ENCODE peak calls at places on chromosomes 11 and 22, in four cellular contexts. I is K562, Y is GM12878, T is HepG2. K is an unnamed sample.

GRCh38 chr11:109865558-109866186 is 227.5 kb upstream of the ZC3H12C start:
- DNase-seq in I (no peak), Y (no peak), T (no peak), K (peak; percentile 12)

GRCh38 chr11:115525600-115526006 is 21.4 kb upstream of the CADM1 start:
- DNase-seq in I (no peak), Y (no peak), T (peak; percentile 54), K (no peak)

GRCh38 chr22:27115816-27116256 is 458.4 kb downstream of the MIAT start:
- DNase-seq in I (no peak), T (peak; percentile 77), Y (no peak), K (no peak)

GRCh38 chr11:9893474-9893873 is 229.6 kb downstream of the SWAP70 start:
- DNase-seq in Y (no peak), I (no peak), T (no peak), K (peak; percentile 15)

GRCh38 chr11:12691473-12691872 is 17.3 kb downstream of the TEAD1 start:
- DNase-seq in I (no peak), Y (no peak), T (peak; percentile 56), K (no peak)

GRCh38 chr22:35119494-35119893 is 53.5 kb downstream of the ISX start:
- DNase-seq in T (no peak), Y (no peak), I (no peak), K (no peak)

GRCh38 chr11:3049430-3050243 is 7.6 kb downstream of the CARS1 start:
- DNase-seq in I (no peak), T (no peak), Y (peak; percentile 82), K (no peak)

GRCh38 chr11:111370270-111370901 is 8.7 kb downstream of the POU2AF1 start:
- DNase-seq in I (no peak), T (no peak), Y (no peak), K (no peak)

GRCh38 chr11:95341246-95341645 is 110.2 kb upstream of the SESN3 start:
- DNase-seq in Y (no peak), T (no peak), I (no peak), K (no peak)

GRCh38 chr11:61277973-61278565 is 17.0 kb downstream of the VWCE start:
- DNase-seq in T (no peak), Y (no peak), I (no peak), K (no peak)

GRCh38 chr22:41447435-41448188 is 1.0 kb upstream of the TOB2 start:
- DNase-seq in T (peak; percentile 73), I (peak; percentile 41), Y (no peak), K (peak; percentile 72)

GRCh38 chr11:118171274-118172062 is 5.0 kb downstream of the SCN2B start:
- DNase-seq in Y (no peak), T (peak; percentile 56), I (peak; percentile 87), K (peak; percentile 89)

GRCh38 chr22:32828150-32828549 is 26.6 kb downstream of the TIMP3 start:
- DNase-seq in Y (no peak), T (no peak), I (no peak), K (no peak)

GRCh38 chr22:40374567-40374966 is 4.2 kb downstream of the SGSM3 start:
- DNase-seq in I (no peak), Y (no peak), T (no peak), K (no peak)

GRCh38 chr22:24976442-24977218 is 24.1 kb downstream of the KIAA1671 start:
- DNase-seq in T (no peak), Y (no peak), I (no peak), K (no peak)

GRCh38 chr11:73376803-73377629 is 817 bp downstream of the RELT start:
- DNase-seq in T (peak; percentile 54), I (peak; percentile 74), Y (no peak), K (no peak)

GRCh38 chr11:9797300-9797699 is 133.4 kb downstream of the SWAP70 start:
- DNase-seq in T (no peak), Y (no peak), I (no peak), K (no peak)

GRCh38 chr22:25030636-25031035 is 78.1 kb downstream of the KIAA1671 start:
- DNase-seq in I (no peak), Y (no peak), T (no peak), K (no peak)

GRCh38 chr11:111602865-111603632 is 800 bp downstream of the SIK2 start:
- DNase-seq in T (no peak), Y (no peak), I (peak; percentile 52), K (peak; percentile 50)

GRCh38 chr11:77568306-77568705 is 21.4 kb upstream of the AQP11 start:
- DNase-seq in T (no peak), Y (no peak), I (no peak), K (no peak)

GRCh38 chr11:48001438-48002021 is 21.2 kb downstream of the PTPRJ start:
- DNase-seq in T (no peak), Y (no peak), I (no peak), K (no peak)

GRCh38 chr22:44281706-44282637 is 30.8 kb downstream of the SHISAL1 start:
- DNase-seq in T (no peak), I (no peak), Y (no peak), K (no peak)

GRCh38 chr11:103842795-103843194 is 193.6 kb upstream of the DDI1 start:
- DNase-seq in Y (no peak), T (no peak), I (no peak), K (no peak)

GRCh38 chr11:83044958-83045712 is 26.6 kb downstream of the RAB30 start:
- DNase-seq in I (no peak), T (no peak), Y (no peak), K (no peak)

GRCh38 chr22:44026630-44027511 is 2.8 kb downstream of the PARVB start:
- DNase-seq in I (peak; percentile 41), T (no peak), Y (peak; percentile 89), K (no peak)

GRCh38 chr22:42151924-42152635 is 21.5 kb upstream of the CYP2D6 start:
- DNase-seq in T (no peak), I (peak; percentile 69), Y (no peak), K (peak; percentile 49)

GRCh38 chr22:45226681-45227186 is 14.0 kb downstream of the KIAA0930 start:
- DNase-seq in T (no peak), Y (no peak), I (no peak), K (no peak)

GRCh38 chr11:11589385-11589890 is 32.4 kb downstream of the GALNT18 start:
- DNase-seq in T (no peak), I (no peak), Y (no peak), K (no peak)

GRCh38 chr11:134863294-134863693 is 451.3 kb upstream of the B3GAT1 start:
- DNase-seq in Y (no peak), T (no peak), I (no peak), K (no peak)

GRCh38 chr11:68340003-68340767 is 27.8 kb downstream of the LRP5 start:
- DNase-seq in Y (peak; percentile 44), T (no peak), I (no peak), K (no peak)

GRCh38 chr11:129973068-129973467 is 29.6 kb downstream of the PRDM10 start:
- DNase-seq in T (no peak), Y (no peak), I (no peak), K (no peak)

GRCh38 chr22:26884921-26885320 is 227.5 kb downstream of the MIAT start:
- DNase-seq in T (no peak), I (no peak), Y (no peak), K (no peak)

GRCh38 chr11:13110929-13111812 is 102.1 kb downstream of the RASSF10 start:
- DNase-seq in T (no peak), Y (no peak), I (peak; percentile 63), K (no peak)

GRCh38 chr22:36234919-36235318 is 4.4 kb downstream of the APOL2 start:
- DNase-seq in T (no peak), Y (no peak), I (no peak), K (no peak)

GRCh38 chr11:60899021-60899936 is 7.1 kb downstream of the PRPF19 start:
- DNase-seq in I (peak; percentile 53), Y (no peak), T (peak; percentile 56), K (peak; percentile 38)

GRCh38 chr22:17087176-17088131 is 2.7 kb downstream of the IL17RA start:
- DNase-seq in Y (peak; percentile 55), I (no peak), T (no peak), K (no peak)

GRCh38 chr22:24516301-24516737 is 21.2 kb downstream of the UPB1 start:
- DNase-seq in Y (no peak), T (peak; percentile 62), I (no peak), K (no peak)

GRCh38 chr11:44014968-44015623 is 32.7 kb upstream of the ACCSL start:
- DNase-seq in T (no peak), Y (no peak), I (no peak), K (no peak)
- TF ChIP-seq NR2C2 in T (no peak), Y (no peak), I (no peak), K (no peak)

GRCh38 chr11:119903389-119903788 is 174.4 kb upstream of the NECTIN1 start:
- DNase-seq in Y (no peak), T (no peak), I (no peak), K (no peak)
- TF ChIP-seq NR2C2 in Y (no peak), T (no peak), I (no peak), K (no peak)

GRCh38 chr22:19207902-19208283 is 29.4 kb upstream of the SLC25A1 start:
- DNase-seq in I (no peak), T (no peak), Y (no peak), K (no peak)
- TF ChIP-seq NR2C2 in I (no peak), T (no peak), Y (no peak), K (no peak)

GRCh38 chr22:37742374-37743092 is 45.7 kb downstream of the TRIOBP start:
- DNase-seq in T (no peak), I (no peak), Y (no peak), K (no peak)
- TF ChIP-seq NR2C2 in T (no peak), I (no peak), Y (no peak), K (no peak)

GRCh38 chr22:37749831-37750595 is 53.2 kb downstream of the TRIOBP start:
- DNase-seq in T (peak; percentile 28), I (no peak), Y (no peak), K (no peak)
- TF ChIP-seq NR2C2 in T (no peak), I (no peak), Y (no peak), K (no peak)

GRCh38 chr11:120186408-120186798 is 24.4 kb upstream of the OAF start:
- DNase-seq in T (no peak), I (no peak), Y (no peak), K (no peak)

GRCh38 chr11:120185678-120186407 is 25.0 kb upstream of the OAF start:
- DNase-seq in I (no peak), Y (no peak), T (no peak), K (no peak)

GRCh38 chr11:120184946-120185677 is 25.7 kb upstream of the OAF start:
- DNase-seq in I (no peak), T (peak; percentile 93), Y (no peak), K (no peak)

GRCh38 chr11:120188371-120188770 is 22.5 kb upstream of the OAF start:
- DNase-seq in I (no peak), T (no peak), Y (no peak), K (no peak)

DNA sequence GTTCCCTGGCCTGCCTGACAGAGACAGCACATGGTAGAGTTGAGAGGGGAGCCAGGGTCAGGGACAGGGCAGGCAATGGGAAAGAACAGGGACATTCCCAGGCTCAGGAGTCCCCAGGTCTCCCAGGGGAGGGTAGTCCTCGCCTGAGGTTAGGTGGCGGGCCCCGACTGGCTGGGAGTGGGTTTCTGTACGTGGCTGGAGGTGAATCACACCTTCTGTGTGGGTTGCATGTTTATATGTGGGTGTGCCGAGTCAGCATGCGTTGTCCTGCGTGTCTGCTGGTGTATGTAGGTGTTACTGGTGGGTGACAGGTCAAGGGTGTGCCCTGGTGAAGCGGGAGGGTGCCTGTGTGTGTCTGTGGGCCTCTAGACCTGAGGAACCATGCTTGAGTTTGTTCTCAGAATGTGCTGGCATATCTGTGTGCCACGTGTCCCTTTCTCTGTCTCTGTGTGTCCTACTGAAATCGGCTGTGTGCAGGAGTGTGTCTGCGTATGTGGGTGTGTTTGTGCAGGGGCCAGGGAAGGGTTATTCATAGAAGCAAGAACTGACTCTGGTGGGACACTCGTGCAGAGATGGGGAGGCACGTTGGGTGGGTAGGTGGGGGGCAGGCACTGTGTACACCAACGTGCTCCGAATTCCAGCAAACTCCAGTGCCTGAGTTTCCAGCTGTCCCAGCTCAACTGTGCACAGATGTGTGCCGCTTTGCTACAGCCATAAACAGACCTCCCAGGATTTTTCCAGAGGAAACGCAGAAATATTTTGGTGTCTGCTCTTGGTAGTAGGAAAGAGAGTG is 23.8 kb upstream of the OAF start:
- DNase-seq in T (peak; percentile 50), Y (peak; percentile 50), I (no peak), K (no peak)
- TF ChIP-seq NR2C2 in T (no peak), Y (no peak), I (no peak), K (no peak)

K was measured in WTC11.